ENCODE peak calls at places on chromosomes 5 and 9, in seven cellular contexts. T, J, Y, K, I, F and G are unnamed samples.

GRCh38 chr5:116572375-116573278 is 2.0 kb downstream of the SEMA6A start:
- DNase-seq in T (no peak), J (no peak), Y (peak; percentile 71), K (peak; percentile 65), I (peak; percentile 62), F (peak; percentile 82), G (no peak)

GRCh38 chr9:530681-531080 is 310.8 kb upstream of the DMRT1 start:
- DNase-seq in T (no peak), J (no peak), Y (no peak), K (no peak), I (no peak), F (no peak), G (peak; percentile 32)

GRCh38 chr9:124426361-124426760 is 11.1 kb upstream of the PSMB7 start:
- DNase-seq in T (no peak), J (no peak), Y (no peak), K (no peak), I (no peak), F (no peak), G (no peak)

GRCh38 chr5:96933764-96934163 is 2.1 kb upstream of the LNPEP start:
- DNase-seq in T (no peak), J (peak; percentile 39), Y (no peak), K (no peak), I (no peak), F (no peak), G (no peak)

GRCh38 chr9:130208600-130209347 is 36.6 kb downstream of the NCS1 start:
- DNase-seq in T (no peak), J (no peak), Y (no peak), K (no peak), I (no peak), F (no peak), G (no peak)

GRCh38 chr5:124706041-124706440 is 40.4 kb downstream of the ZNF608 start:
- DNase-seq in T (no peak), J (peak; percentile 66), Y (no peak), K (no peak), I (no peak), F (no peak), G (no peak)

GRCh38 chr9:12516573-12516972 is 176.6 kb upstream of the TYRP1 start:
- DNase-seq in T (no peak), J (no peak), Y (no peak), K (no peak), I (no peak), F (no peak), G (no peak)

GRCh38 chr5:126271141-126271540 is 152.1 kb upstream of the GRAMD2B start:
- DNase-seq in T (no peak), J (no peak), Y (no peak), K (no peak), I (no peak), F (no peak), G (no peak)

GRCh38 chr9:96048954-96049831 is 173.7 kb downstream of the ERCC6L2 start:
- DNase-seq in T (no peak), J (no peak), Y (no peak), K (no peak), I (no peak), F (peak; percentile 67), G (no peak)

GRCh38 chr9:120868676-120869359 is 8.2 kb downstream of the PHF19 start:
- DNase-seq in T (peak; percentile 95), J (peak; percentile 98), Y (peak; percentile 99), K (peak; percentile 100), I (peak; percentile 97), F (peak; percentile 100), G (peak; percentile 85)
- TF ChIP-seq CTCF in T (peak; percentile 51), J (peak; percentile 63), Y (no peak), K (peak; percentile 56), I (no peak), F (peak; percentile 66), G (no peak)

DNA sequence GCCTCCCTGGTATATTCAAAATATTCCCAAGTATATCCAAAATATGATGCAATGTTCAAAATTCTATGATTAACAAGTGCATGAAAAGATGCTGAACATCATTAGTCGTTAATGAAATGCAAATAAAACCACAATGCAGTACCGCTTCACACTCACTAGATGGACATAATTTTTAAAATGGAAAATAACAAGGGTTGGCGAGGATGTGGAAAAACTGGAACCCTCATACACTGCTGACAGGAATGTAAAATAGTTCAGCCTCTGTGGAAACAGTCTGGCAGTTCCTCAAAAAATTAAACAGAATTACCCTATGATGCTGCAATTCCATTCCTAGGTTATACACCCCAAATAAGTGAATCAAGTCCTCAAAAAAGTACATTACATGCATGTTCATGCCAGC is 36.1 kb upstream of the MYOT start:
- DNase-seq in T (no peak), J (no peak), Y (no peak), K (no peak), I (no peak), F (no peak), G (no peak)
- TF ChIP-seq CTCF in T (no peak), J (no peak), Y (no peak), K (peak; percentile 13), I (no peak), F (no peak), G (peak; percentile 6)

GRCh38 chr5:133744030-133744645 is 131.8 kb upstream of the FSTL4 start:
- DNase-seq in T (no peak), J (no peak), Y (no peak), K (no peak), I (no peak), F (no peak), G (no peak)

GRCh38 chr5:133750356-133750755 is 138.0 kb upstream of the FSTL4 start:
- DNase-seq in T (no peak), J (no peak), Y (no peak), K (no peak), I (no peak), F (no peak), G (no peak)

GRCh38 chr5:133744909-133745308 is 132.6 kb upstream of the FSTL4 start:
- DNase-seq in T (no peak), J (no peak), Y (no peak), K (no peak), I (no peak), F (no peak), G (no peak)

GRCh38 chr5:133749331-133749985 is 137.1 kb upstream of the FSTL4 start:
- DNase-seq in T (no peak), J (no peak), Y (no peak), K (no peak), I (no peak), F (no peak), G (no peak)

GRCh38 chr5:133746834-133747233 is 134.5 kb upstream of the FSTL4 start:
- DNase-seq in T (no peak), J (peak; percentile 36), Y (no peak), K (no peak), I (no peak), F (no peak), G (no peak)
- TF ChIP-seq CTCF in T (no peak), J (peak; percentile 40), Y (no peak), K (no peak), I (no peak), F (no peak), G (peak; percentile 21)

DNA sequence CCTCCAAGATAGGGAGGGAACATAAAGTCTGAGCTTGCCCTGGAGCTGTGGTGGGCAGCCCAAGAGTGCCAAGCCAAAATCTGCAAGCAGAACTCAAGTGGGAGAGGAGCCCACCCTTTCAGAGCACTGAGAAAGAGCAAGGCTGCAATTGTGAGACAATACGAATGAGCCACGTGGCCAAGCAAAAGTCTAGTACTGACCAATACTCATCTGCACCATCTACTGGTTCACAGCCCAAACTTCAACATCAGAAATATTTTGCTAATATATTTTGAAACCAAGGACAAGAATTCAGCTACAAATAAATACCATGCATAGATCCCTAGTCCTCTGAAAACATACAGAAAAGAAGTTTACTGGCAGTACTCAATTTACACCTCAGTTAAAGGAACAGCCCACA is 696.2 kb upstream of the COX7C start:
- DNase-seq in T (no peak), J (no peak), Y (no peak), K (no peak), I (no peak), F (no peak), G (no peak)
- TF ChIP-seq CTCF in T (no peak), J (no peak), Y (no peak), K (no peak), I (no peak), F (no peak), G (no peak)

DNA sequence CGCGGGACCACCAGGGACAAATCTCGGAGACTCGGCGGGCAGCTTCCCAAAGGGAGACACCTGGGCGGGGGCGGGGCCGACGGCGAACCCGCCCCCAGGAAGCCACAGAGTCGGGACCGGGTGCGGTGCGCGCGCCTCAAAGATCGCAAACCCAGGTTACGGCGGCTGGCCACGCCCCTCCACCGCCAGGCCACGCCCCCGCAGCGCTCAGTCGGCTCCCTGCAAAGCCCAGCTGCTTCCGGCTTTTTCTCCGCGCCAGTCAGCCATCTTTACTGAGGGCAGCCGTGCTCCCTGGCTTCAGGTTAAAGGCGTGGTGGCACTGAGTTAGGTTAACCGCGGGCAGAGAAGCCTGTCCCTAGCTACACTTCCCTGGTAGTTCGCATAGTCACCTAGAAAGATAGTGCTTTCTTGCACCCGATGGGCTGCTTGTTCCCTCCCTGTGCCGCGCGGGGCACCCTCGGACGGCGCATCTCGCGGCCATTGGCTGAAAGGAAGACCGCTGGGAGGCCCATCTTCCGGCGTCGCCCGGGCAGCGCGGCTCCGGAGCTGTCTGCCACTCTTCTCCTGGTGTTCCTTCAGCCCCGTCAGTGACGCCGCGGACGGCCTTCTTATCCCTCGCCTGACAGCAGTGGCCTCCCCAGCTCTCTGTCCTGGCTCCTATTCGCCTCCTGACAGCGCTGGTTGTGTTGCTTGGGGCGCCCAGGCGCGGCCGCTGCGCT is at the start of gene TBC1D2:
- DNase-seq in T (peak; percentile 90), J (peak; percentile 97), Y (peak; percentile 99), K (peak; percentile 98), I (peak; percentile 96), F (peak; percentile 99), G (peak; percentile 79)
- TF ChIP-seq CTCF in T (peak; percentile 4), J (no peak), Y (no peak), K (peak; percentile 26), I (no peak), F (no peak), G (peak; percentile 3)

GRCh38 chr5:38756068-38756467 is 89.7 kb upstream of the OSMR start:
- DNase-seq in T (no peak), J (no peak), Y (no peak), K (no peak), I (no peak), F (no peak), G (no peak)

GRCh38 chr5:38753776-38754175 is 92.0 kb upstream of the OSMR start:
- DNase-seq in T (no peak), J (no peak), Y (no peak), K (no peak), I (no peak), F (no peak), G (peak; percentile 40)

GRCh38 chr5:38752622-38753021 is 93.2 kb upstream of the OSMR start:
- DNase-seq in T (no peak), J (no peak), Y (no peak), K (no peak), I (no peak), F (no peak), G (no peak)

GRCh38 chr5:38757451-38758245 is 88.2 kb upstream of the OSMR start:
- DNase-seq in T (no peak), J (no peak), Y (no peak), K (no peak), I (peak; percentile 32), F (no peak), G (peak; percentile 75)

DNA sequence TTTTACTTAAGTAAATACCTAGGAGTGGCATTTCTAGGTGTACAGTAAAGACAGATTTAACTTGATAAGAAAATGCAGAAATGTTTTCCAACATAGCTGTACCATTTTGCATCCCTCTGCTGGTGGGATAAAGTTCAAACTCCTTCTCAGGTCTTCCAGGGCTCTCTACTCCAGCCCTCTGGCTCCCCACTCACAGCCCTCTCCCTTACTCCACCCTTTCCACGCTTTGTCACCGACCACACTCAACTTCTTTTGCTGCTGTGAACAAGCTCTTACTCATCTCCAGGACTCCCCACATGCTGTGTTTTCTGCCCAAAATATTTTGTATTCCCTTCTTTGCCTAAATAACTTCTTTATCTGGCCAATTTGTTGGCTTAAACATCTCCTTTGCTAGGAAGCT is 90.6 kb upstream of the OSMR start:
- DNase-seq in T (peak; percentile 79), J (no peak), Y (no peak), K (no peak), I (no peak), F (no peak), G (peak; percentile 75)
- TF ChIP-seq CTCF in T (peak; percentile 21), J (no peak), Y (no peak), K (no peak), I (no peak), F (no peak), G (peak; percentile 20)